ENCODE peak calls at places on chromosome 22, in six cellular contexts. One of them, this sample, is unnamed. For H3K4me1, the result is how much of the 10 kb centered on the place peaks cover.

GRCh38 chr22:44363214-44363979 is 50.6 kb upstream of the SHISAL1 start:
- DNase-seq in body of pancreas: peak
- DNase-seq in heart left ventricle: peak
- DNase-seq in upper lobe of left lung: peak
- DNase-seq in K562: no peak
- DNase-seq in A549: peak
- DNase-seq in this sample: peak

GRCh38 chr22:29353286-29353685 is 35.1 kb downstream of the AP1B1 start:
- DNase-seq in K562: no peak
- DNase-seq in heart left ventricle: no peak
- DNase-seq in body of pancreas: no peak
- DNase-seq in upper lobe of left lung: no peak
- DNase-seq in A549: no peak
- DNase-seq in this sample: no peak

GRCh38 chr22:44409211-44409648 is 88.8 kb downstream of the RTL6 start:
- DNase-seq in upper lobe of left lung: peak
- DNase-seq in A549: no peak
- DNase-seq in heart left ventricle: no peak
- DNase-seq in K562: no peak
- DNase-seq in body of pancreas: no peak
- DNase-seq in this sample: no peak

GRCh38 chr22:42747701-42748513 is 27.2 kb upstream of the A4GALT start:
- DNase-seq in A549: no peak
- DNase-seq in upper lobe of left lung: no peak
- DNase-seq in K562: no peak
- DNase-seq in heart left ventricle: peak
- DNase-seq in body of pancreas: no peak
- DNase-seq in this sample: no peak

GRCh38 chr22:46057762-46058420 is 80.9 kb upstream of the WNT7B start:
- DNase-seq in heart left ventricle: peak
- DNase-seq in K562: no peak
- DNase-seq in A549: no peak
- DNase-seq in body of pancreas: peak
- DNase-seq in upper lobe of left lung: no peak
- DNase-seq in this sample: no peak

GRCh38 chr22:44729391-44730012 is 22.9 kb upstream of the ARHGAP8 start:
- DNase-seq in A549: no peak
- DNase-seq in heart left ventricle: peak
- DNase-seq in K562: no peak
- DNase-seq in body of pancreas: peak
- DNase-seq in upper lobe of left lung: peak
- DNase-seq in this sample: peak

GRCh38 chr22:47406180-47406723 is 643.8 kb downstream of the TBC1D22A start:
- DNase-seq in upper lobe of left lung: no peak
- DNase-seq in heart left ventricle: no peak
- DNase-seq in A549: no peak
- DNase-seq in K562: no peak
- DNase-seq in body of pancreas: no peak
- DNase-seq in this sample: no peak

GRCh38 chr22:25563757-25564319 is 637 bp upstream of the GRK3 start:
- DNase-seq in A549: no peak
- DNase-seq in upper lobe of left lung: no peak
- DNase-seq in heart left ventricle: no peak
- DNase-seq in body of pancreas: peak
- DNase-seq in K562: no peak
- DNase-seq in this sample: peak

GRCh38 chr22:48898524-48899377 is 928.9 kb downstream of the BRD1 start:
- DNase-seq in heart left ventricle: no peak
- DNase-seq in upper lobe of left lung: no peak
- DNase-seq in A549: no peak
- DNase-seq in K562: no peak
- DNase-seq in body of pancreas: no peak
- DNase-seq in this sample: no peak

GRCh38 chr22:48476599-48476998 is 1351.1 kb downstream of the BRD1 start:
- DNase-seq in upper lobe of left lung: no peak
- DNase-seq in body of pancreas: no peak
- DNase-seq in heart left ventricle: no peak
- DNase-seq in K562: no peak
- DNase-seq in A549: no peak
- DNase-seq in this sample: no peak

GRCh38 chr22:46934746-46935491 is 172.5 kb downstream of the TBC1D22A start:
- DNase-seq in K562: peak
- DNase-seq in heart left ventricle: no peak
- DNase-seq in A549: peak
- DNase-seq in upper lobe of left lung: peak
- DNase-seq in body of pancreas: peak
- DNase-seq in this sample: peak

GRCh38 chr22:45504703-45505341 is 2.1 kb downstream of the FBLN1 start:
- DNase-seq in upper lobe of left lung: no peak
- DNase-seq in A549: no peak
- DNase-seq in K562: no peak
- DNase-seq in heart left ventricle: peak
- DNase-seq in body of pancreas: no peak
- DNase-seq in this sample: no peak

GRCh38 chr22:30968015-30968923 is at the start of gene MORC2:
- DNase-seq in K562: peak
- DNase-seq in heart left ventricle: peak
- DNase-seq in body of pancreas: peak
- DNase-seq in upper lobe of left lung: peak
- DNase-seq in A549: peak
- DNase-seq in this sample: peak

GRCh38 chr22:44925465-44926123 is 84.2 kb downstream of the PHF21B start:
- DNase-seq in A549: no peak
- DNase-seq in heart left ventricle: no peak
- DNase-seq in K562: no peak
- DNase-seq in body of pancreas: no peak
- DNase-seq in upper lobe of left lung: no peak
- DNase-seq in this sample: no peak

GRCh38 chr22:20580179-20580578 is 72.8 kb downstream of the MED15 start:
- DNase-seq in A549: no peak
- DNase-seq in body of pancreas: no peak
- DNase-seq in K562: no peak
- DNase-seq in upper lobe of left lung: no peak
- DNase-seq in heart left ventricle: no peak
- DNase-seq in this sample: no peak

GRCh38 chr22:41687901-41688364 is 734 bp downstream of the SNU13 start:
- DNase-seq in body of pancreas: peak
- DNase-seq in K562: peak
- DNase-seq in heart left ventricle: no peak
- DNase-seq in upper lobe of left lung: peak
- DNase-seq in A549: no peak
- DNase-seq in this sample: peak

GRCh38 chr22:46830001-46830715 is 67.7 kb downstream of the TBC1D22A start:
- DNase-seq in heart left ventricle: peak
- DNase-seq in K562: no peak
- DNase-seq in body of pancreas: peak
- DNase-seq in upper lobe of left lung: no peak
- DNase-seq in A549: peak
- DNase-seq in this sample: peak

GRCh38 chr22:29704528-29705285 is 15.1 kb upstream of the CABP7 start:
- DNase-seq in upper lobe of left lung: peak
- DNase-seq in heart left ventricle: no peak
- DNase-seq in body of pancreas: peak
- DNase-seq in A549: no peak
- DNase-seq in K562: no peak
- DNase-seq in this sample: peak

GRCh38 chr22:37175414-37176144 is 12.5 kb downstream of the C1QTNF6 start:
- DNase-seq in A549: no peak
- DNase-seq in heart left ventricle: peak
- DNase-seq in upper lobe of left lung: no peak
- DNase-seq in K562: no peak
- DNase-seq in body of pancreas: no peak
- DNase-seq in this sample: no peak

GRCh38 chr22:28348613-28349012 is 331.0 kb downstream of the TTC28 start:
- DNase-seq in K562: no peak
- DNase-seq in A549: no peak
- DNase-seq in body of pancreas: no peak
- DNase-seq in upper lobe of left lung: no peak
- DNase-seq in heart left ventricle: no peak
- DNase-seq in this sample: no peak

GRCh38 chr22:35872451-35872850 is 154.8 kb downstream of the APOL5 start:
- DNase-seq in upper lobe of left lung: peak
- DNase-seq in K562: no peak
- DNase-seq in A549: no peak
- DNase-seq in body of pancreas: no peak
- DNase-seq in heart left ventricle: peak
- DNase-seq in this sample: no peak

GRCh38 chr22:20974336-20974955 is 7.4 kb downstream of the AIFM3 start:
- DNase-seq in A549: no peak
- DNase-seq in heart left ventricle: no peak
- DNase-seq in body of pancreas: no peak
- DNase-seq in K562: no peak
- DNase-seq in upper lobe of left lung: peak
- DNase-seq in this sample: no peak

GRCh38 chr22:25067851-25068421 is 115.4 kb downstream of the KIAA1671 start:
- DNase-seq in A549: no peak
- DNase-seq in upper lobe of left lung: peak
- DNase-seq in heart left ventricle: no peak
- DNase-seq in K562: no peak
- DNase-seq in body of pancreas: peak
- DNase-seq in this sample: peak

GRCh38 chr22:39017596-39018365 is 3.1 kb upstream of the APOBEC3D start:
- DNase-seq in heart left ventricle: no peak
- DNase-seq in A549: no peak
- DNase-seq in K562: no peak
- DNase-seq in upper lobe of left lung: peak
- DNase-seq in body of pancreas: no peak
- DNase-seq in this sample: no peak

GRCh38 chr22:39010946-39011625 is 3.0 kb upstream of the APOBEC3C start:
- DNase-seq in A549: no peak
- DNase-seq in upper lobe of left lung: peak
- DNase-seq in K562: peak
- DNase-seq in heart left ventricle: no peak
- DNase-seq in body of pancreas: no peak
- DNase-seq in this sample: no peak

GRCh38 chr22:39016592-39016991 is 2.5 kb downstream of the APOBEC3C start:
- DNase-seq in upper lobe of left lung: peak
- DNase-seq in heart left ventricle: no peak
- DNase-seq in body of pancreas: no peak
- DNase-seq in K562: no peak
- DNase-seq in A549: no peak
- DNase-seq in this sample: no peak

GRCh38 chr22:39012525-39013516 is 1.2 kb upstream of the APOBEC3C start:
- DNase-seq in A549: no peak
- DNase-seq in upper lobe of left lung: no peak
- DNase-seq in K562: peak
- DNase-seq in body of pancreas: no peak
- DNase-seq in heart left ventricle: no peak
- DNase-seq in this sample: peak

DNA sequence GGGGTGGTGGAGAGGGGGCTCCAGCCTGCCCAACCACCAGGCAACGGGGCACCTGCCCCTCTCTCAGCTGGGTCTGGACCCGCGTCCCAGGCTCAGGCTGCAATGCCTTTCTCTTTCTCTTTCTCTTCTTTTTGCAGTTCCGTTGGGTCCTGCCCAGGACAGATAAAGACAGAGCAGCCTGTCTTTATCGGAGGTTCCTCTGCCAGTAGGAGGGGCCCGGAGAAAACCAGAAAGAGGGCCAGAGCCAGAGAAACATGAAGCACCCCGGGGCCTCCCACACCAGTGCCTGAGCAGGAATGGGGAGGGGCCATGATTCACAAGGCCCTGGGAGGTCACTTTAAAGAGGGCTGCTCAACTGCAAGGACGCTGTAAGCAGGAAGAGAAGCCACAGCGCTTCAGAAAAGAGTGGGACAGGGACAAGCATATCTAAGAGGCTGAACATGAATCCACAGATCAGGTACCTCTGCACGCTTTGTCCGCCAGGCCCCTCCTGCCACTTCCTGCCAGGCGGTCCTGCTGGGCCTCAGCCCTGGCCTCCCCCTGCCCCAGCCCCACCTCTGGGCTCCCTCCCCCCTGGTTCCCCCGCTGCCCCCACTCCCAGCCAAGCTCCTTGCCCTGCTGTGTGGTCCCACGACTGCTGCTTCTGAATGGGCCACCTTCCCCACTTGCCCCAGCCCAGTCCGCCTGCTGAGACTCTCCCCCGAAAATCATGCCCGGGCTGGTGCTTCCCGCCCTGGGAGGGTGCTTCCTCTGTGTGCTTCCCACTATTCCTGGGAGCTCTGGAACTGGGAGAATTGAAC is at the start of gene APOBEC3C:
- DNase-seq in K562: peak
- DNase-seq in heart left ventricle: peak
- DNase-seq in A549: peak
- DNase-seq in upper lobe of left lung: peak
- DNase-seq in body of pancreas: peak
- DNase-seq in this sample: peak
- TF ChIP-seq POLR2A in K562: peak
- TF ChIP-seq POLR2A in heart left ventricle: no peak
- TF ChIP-seq POLR2A in A549: peak
- TF ChIP-seq POLR2A in upper lobe of left lung: peak
- TF ChIP-seq POLR2A in body of pancreas: peak
- TF ChIP-seq POLR2A in this sample: peak

DNA sequence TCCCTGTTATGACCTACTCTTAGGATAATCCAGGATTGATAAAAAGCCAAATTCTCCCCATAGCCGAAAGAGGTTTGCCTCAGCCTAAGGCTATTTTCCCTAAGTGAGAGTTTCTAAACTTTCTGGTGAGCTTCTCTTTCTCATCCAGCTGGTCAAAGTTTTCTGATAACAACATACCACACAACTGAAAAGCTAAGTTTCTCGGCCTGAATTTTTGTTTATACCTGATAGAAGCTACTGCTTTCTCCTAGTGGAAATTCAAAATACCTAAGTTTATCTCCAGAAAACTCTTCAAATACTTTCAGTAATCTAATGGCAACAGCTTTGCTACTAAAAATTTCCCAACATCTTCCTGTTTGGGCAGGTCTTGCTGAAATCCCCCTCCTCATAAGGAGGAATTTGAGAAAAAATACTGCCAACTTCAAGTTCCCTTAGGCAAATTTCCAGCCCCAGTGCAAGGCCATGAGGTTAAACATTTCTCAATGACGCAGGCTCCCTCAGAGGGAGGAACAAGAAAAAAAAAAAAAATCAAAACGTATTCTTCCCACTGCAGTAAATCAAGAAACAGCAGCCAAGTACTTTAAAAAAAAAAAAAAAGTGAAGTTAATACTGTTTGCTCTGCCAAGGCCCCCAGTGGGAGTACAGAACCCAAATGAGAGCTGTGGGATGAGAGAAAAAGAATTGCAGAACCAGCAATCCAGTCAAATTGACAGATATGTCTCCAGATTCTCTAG is 127.0 kb downstream of the MRTFA start:
- DNase-seq in body of pancreas: peak
- DNase-seq in K562: no peak
- DNase-seq in A549: no peak
- DNase-seq in heart left ventricle: peak
- DNase-seq in upper lobe of left lung: no peak
- DNase-seq in this sample: peak
- H3K4me1 ChIP-seq in body of pancreas: half or more
- H3K4me1 ChIP-seq in K562: under half
- H3K4me1 ChIP-seq in A549: half or more
- H3K4me1 ChIP-seq in heart left ventricle: half or more
- H3K4me1 ChIP-seq in upper lobe of left lung: half or more
- H3K4me1 ChIP-seq in this sample: half or more

GRCh38 chr22:50342651-50343540 is at the start of gene PPP6R2:
- DNase-seq in upper lobe of left lung: peak
- DNase-seq in K562: peak
- DNase-seq in heart left ventricle: peak
- DNase-seq in body of pancreas: peak
- DNase-seq in A549: no peak
- DNase-seq in this sample: peak
- TF ChIP-seq POLR2A in upper lobe of left lung: no peak
- TF ChIP-seq POLR2A in K562: peak
- TF ChIP-seq POLR2A in heart left ventricle: no peak
- TF ChIP-seq POLR2A in body of pancreas: peak
- TF ChIP-seq POLR2A in A549: no peak
- TF ChIP-seq POLR2A in this sample: peak

GRCh38 chr22:23939017-23939357 is 22.0 kb downstream of the GSTT2B start:
- DNase-seq in upper lobe of left lung: no peak
- DNase-seq in heart left ventricle: no peak
- DNase-seq in K562: no peak
- DNase-seq in A549: no peak
- DNase-seq in body of pancreas: no peak
- DNase-seq in this sample: no peak
- H3K4me1 ChIP-seq in upper lobe of left lung: under half
- H3K4me1 ChIP-seq in heart left ventricle: under half
- H3K4me1 ChIP-seq in K562: under half
- H3K4me1 ChIP-seq in A549: under half
- H3K4me1 ChIP-seq in body of pancreas: under half
- H3K4me1 ChIP-seq in this sample: under half

This sample was measured in thyroid gland.